ENCODE peak calls at places on chromosomes 12 and 14, in eight cellular contexts. O is neural progenitor cell, L is SK-N-SH, Z is fibroblast of lung, A is PC-3, T is astrocyte, V is HepG2, X is IMR-90. Q is an unnamed sample.

GRCh38 chr14:93133476-93133875 is 17.8 kb upstream of the ITPK1 start:
- DNase-seq in Z (peak), A (peak), O (no peak), T (no peak), X (peak), V (no peak), L (no peak), Q (peak)

GRCh38 chr14:74946659-74947281 is 8.6 kb downstream of the PGF start:
- DNase-seq in X (no peak), V (no peak), O (no peak), Z (no peak), L (peak), T (no peak), A (no peak), Q (no peak)

GRCh38 chr14:21191809-21192446 is 36.1 kb upstream of the OR5AU1 start:
- DNase-seq in A (peak), V (peak), X (no peak), O (peak), T (no peak), L (peak), Z (peak), Q (peak)

GRCh38 chr12:96063046-96063445 is 27.7 kb upstream of the LTA4H start:
- DNase-seq in X (peak), L (peak), T (no peak), O (no peak), V (no peak), Z (peak), A (peak), Q (no peak)

GRCh38 chr14:96507723-96508122 is 5.5 kb downstream of the PAPOLA start:
- DNase-seq in A (no peak), X (no peak), O (no peak), V (no peak), Z (no peak), T (no peak), L (no peak), Q (no peak)

GRCh38 chr14:92517761-92518160 is 4.2 kb downstream of the RIN3 start:
- DNase-seq in O (no peak), Z (no peak), T (no peak), V (no peak), A (no peak), X (no peak), L (no peak), Q (no peak)

GRCh38 chr14:102925646-102926045 is 3.2 kb downstream of the AMN start:
- DNase-seq in X (no peak), A (no peak), L (no peak), O (no peak), T (no peak), Z (no peak), V (no peak), Q (no peak)

GRCh38 chr12:113348849-113349536 is 9.4 kb upstream of the PLBD2 start:
- DNase-seq in A (no peak), O (peak), V (no peak), L (no peak), T (no peak), X (no peak), Z (no peak), Q (no peak)

GRCh38 chr12:69024907-69025306 is 91.9 kb upstream of the CPM start:
- DNase-seq in T (peak), X (peak), A (peak), L (no peak), V (no peak), Z (peak), O (no peak), Q (no peak)

GRCh38 chr12:70883855-70884254 is 36.7 kb downstream of the PTPRR start:
- DNase-seq in X (no peak), A (no peak), O (peak), Z (no peak), L (peak), T (no peak), V (no peak), Q (no peak)

GRCh38 chr12:121823727-121824115 is 19.9 kb downstream of the SETD1B start:
- DNase-seq in T (no peak), V (no peak), X (no peak), Z (no peak), A (no peak), L (no peak), O (no peak), Q (no peak)

GRCh38 chr12:32116897-32117296 is 10.2 kb downstream of the BICD1 start:
- DNase-seq in V (no peak), A (peak), L (no peak), Z (peak), X (peak), T (peak), O (no peak), Q (no peak)

GRCh38 chr12:7844131-7844530 is 28.6 kb downstream of the SLC2A14 start:
- DNase-seq in O (no peak), X (peak), V (no peak), A (no peak), T (no peak), Z (no peak), L (no peak), Q (no peak)
- H3K9ac ChIP-seq in O (no peak), X (no peak), V (no peak), A (no peak), T (no peak), Z (no peak), L (no peak), Q (no peak)

GRCh38 chr12:5479761-5480160 is 47.9 kb downstream of the NTF3 start:
- DNase-seq in Z (no peak), V (no peak), T (no peak), L (no peak), X (no peak), O (no peak), A (no peak), Q (no peak)
- TF ChIP-seq CTCF in Z (no peak), V (no peak), T (no peak), L (no peak), X (no peak), O (no peak), A (no peak), Q (no peak)

GRCh38 chr12:122834921-122835692 is at the start of gene HIP1R:
- DNase-seq in L (peak), A (peak), V (no peak), X (no peak), O (peak), Z (peak), T (no peak), Q (peak)

GRCh38 chr12:122837306-122838265 is 2.3 kb downstream of the HIP1R start:
- DNase-seq in L (no peak), T (no peak), V (peak), X (no peak), Z (no peak), O (no peak), A (peak), Q (peak)

GRCh38 chr12:122834229-122834920 is 882 bp upstream of the HIP1R start:
- DNase-seq in L (peak), O (peak), X (peak), A (peak), V (peak), T (no peak), Z (peak), Q (peak)

GRCh38 chr12:122836027-122836921 is 1.0 kb downstream of the HIP1R start:
- DNase-seq in X (peak), L (peak), O (peak), A (peak), V (peak), T (no peak), Z (peak), Q (peak)

GRCh38 chr12:122835693-122836026 is 403 bp downstream of the HIP1R start:
- DNase-seq in O (no peak), T (no peak), A (peak), Z (no peak), V (no peak), X (no peak), L (peak), Q (no peak)
- H3K27ac ChIP-seq in O (no peak), T (no peak), A (peak), Z (no peak), V (no peak), X (no peak), L (no peak), Q (peak)

GRCh38 chr12:6460751-6461371 is 9.0 kb downstream of the TAPBPL start:
- DNase-seq in V (no peak), T (no peak), L (no peak), Z (no peak), A (no peak), X (no peak), O (no peak), Q (no peak)
- H3K9ac ChIP-seq in V (no peak), T (no peak), L (no peak), Z (no peak), A (no peak), X (no peak), O (no peak), Q (no peak)

DNA sequence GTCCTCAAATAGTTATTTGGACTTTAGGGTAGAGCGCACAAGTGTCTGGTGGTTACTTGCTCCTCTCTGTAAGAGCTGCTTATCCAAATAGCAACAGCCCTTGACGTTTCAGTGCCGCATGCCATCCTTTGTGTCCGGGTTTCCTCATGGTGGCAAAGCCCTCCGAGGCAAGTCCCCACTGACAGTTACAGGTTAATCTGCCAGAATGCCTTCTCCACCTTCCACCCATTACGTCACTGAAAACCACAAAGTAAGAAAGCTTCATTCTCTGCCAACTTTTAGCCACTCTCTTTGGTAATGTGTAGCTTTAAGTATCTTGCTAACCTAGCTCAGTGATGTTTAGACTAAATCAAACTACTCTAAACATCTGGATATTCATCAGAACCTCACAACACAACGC is 78.6 kb downstream of the POLR3B start:
- DNase-seq in L (no peak), O (peak), T (peak), V (no peak), A (no peak), Z (no peak), X (peak), Q (no peak)
- TF ChIP-seq CTCF in L (no peak), O (no peak), T (no peak), V (no peak), A (no peak), Z (no peak), X (no peak), Q (no peak)

DNA sequence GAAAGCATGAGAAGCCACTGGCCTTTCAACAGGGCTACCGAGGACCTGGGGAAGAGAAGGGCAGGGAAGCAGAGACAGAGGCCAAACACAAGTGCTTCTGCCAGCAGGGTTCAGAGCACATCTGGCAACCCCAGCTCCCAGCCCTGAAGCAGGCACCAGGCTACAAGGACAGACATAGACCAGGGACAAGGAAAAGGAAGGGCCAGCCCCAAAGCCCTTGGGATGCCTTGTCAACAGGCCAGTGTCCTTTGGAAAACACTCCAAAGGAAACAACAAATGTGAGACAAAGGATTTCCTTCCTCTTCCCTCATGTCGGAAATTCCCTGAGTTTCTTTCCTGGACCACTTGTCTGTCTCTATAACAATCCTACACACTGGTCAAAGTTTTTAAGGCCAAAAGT is 59.2 kb downstream of the TTC9 start:
- DNase-seq in Z (no peak), T (no peak), V (no peak), A (no peak), X (no peak), L (no peak), O (no peak), Q (no peak)
- H3K27ac ChIP-seq in Z (no peak), T (no peak), V (no peak), A (no peak), X (no peak), L (no peak), O (no peak), Q (no peak)

GRCh38 chr14:103932791-103933490 is 4.7 kb downstream of the TDRD9 start:
- DNase-seq in O (no peak), V (no peak), X (no peak), T (no peak), Z (no peak), A (peak), L (no peak), Q (no peak)
- H3K9ac ChIP-seq in O (no peak), V (no peak), X (no peak), T (no peak), Z (no peak), A (no peak), L (no peak), Q (no peak)

DNA sequence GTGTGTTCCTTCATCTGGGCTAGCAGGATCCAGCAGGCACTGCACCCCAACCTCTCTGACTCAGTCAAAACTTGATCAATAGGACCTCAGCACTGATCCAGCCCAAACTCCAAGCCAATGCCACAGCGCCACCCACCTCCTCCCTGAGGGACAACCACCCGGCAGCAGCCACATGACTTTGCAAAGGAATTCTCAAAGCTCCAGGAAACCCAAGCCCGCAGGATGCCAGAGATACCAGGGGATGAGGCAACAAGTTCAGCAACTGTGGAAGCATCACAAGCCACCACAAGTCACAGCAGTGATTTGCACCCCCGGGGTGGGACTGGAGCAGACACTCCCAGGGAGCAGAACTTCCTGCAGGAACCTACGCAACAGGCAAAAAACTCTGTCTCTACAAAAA is 37.3 kb downstream of the ACTN1 start:
- DNase-seq in T (peak), V (peak), X (peak), Z (peak), A (peak), L (no peak), O (peak), Q (no peak)
- TF ChIP-seq CTCF in T (peak), V (peak), X (peak), Z (peak), A (peak), L (peak), O (peak), Q (no peak)

GRCh38 chr12:738712-739111 is 13.7 kb upstream of the WNK1 start:
- DNase-seq in Z (no peak), A (no peak), X (no peak), V (no peak), L (peak), T (no peak), O (no peak), Q (no peak)

GRCh38 chr12:737117-737739 is 15.2 kb upstream of the WNK1 start:
- DNase-seq in X (no peak), Z (no peak), T (no peak), A (no peak), O (no peak), V (no peak), L (no peak), Q (no peak)

GRCh38 chr12:740921-741320 is 11.5 kb upstream of the WNK1 start:
- DNase-seq in O (no peak), L (no peak), V (no peak), T (no peak), A (no peak), X (no peak), Z (no peak), Q (no peak)

DNA sequence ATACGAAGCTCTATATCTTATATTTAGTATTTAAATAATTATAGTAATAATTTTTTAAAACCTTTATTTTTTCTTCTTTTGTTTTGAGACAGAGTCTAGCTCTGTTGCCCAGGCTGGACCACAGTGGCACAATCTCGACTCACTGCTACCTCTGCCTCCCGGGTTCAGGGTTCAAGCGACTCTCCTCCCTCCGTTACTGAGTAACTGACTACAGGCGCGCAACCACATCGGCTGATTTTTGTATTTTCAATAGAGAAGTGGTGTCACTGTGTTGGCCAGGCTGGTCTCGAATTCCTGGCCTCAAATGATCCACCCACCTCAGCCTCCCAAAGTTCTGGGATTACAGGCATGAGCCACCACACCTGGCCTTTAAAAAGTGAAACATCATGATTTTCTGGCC is 13.0 kb upstream of the WNK1 start:
- DNase-seq in X (no peak), V (no peak), O (no peak), T (no peak), Z (no peak), L (no peak), A (no peak), Q (no peak)
- H3K27ac ChIP-seq in X (no peak), V (no peak), O (no peak), T (no peak), Z (no peak), L (no peak), A (no peak), Q (no peak)

GRCh38 chr14:32925439-32925838 is 13.2 kb upstream of the NPAS3 start:
- DNase-seq in L (no peak), V (no peak), O (no peak), A (no peak), T (no peak), X (no peak), Z (no peak), Q (no peak)
- H3K9ac ChIP-seq in L (no peak), V (no peak), O (no peak), A (no peak), T (no peak), X (no peak), Z (no peak), Q (no peak)

Q was measured in colonic mucosa.